ENCODE peak calls at places on chromosomes 4 and X, in seven cellular contexts. One of them, this sample, is unnamed.
A peak's percentile ranks its signal among the peaks of the same experiment; 100 is the strongest.

GRCh38 chr4:184375027-184375426 is 99.3 kb downstream of the IRF2 start:
- DNase-seq in cardiac muscle cell: no peak
- DNase-seq in CD4-positive, alpha-beta T cell: no peak
- DNase-seq in sciatic nerve: no peak
- DNase-seq in EH: peak; percentile 37
- DNase-seq in left cardiac atrium: no peak
- DNase-seq in amygdala: no peak
- DNase-seq in this sample: no peak

GRCh38 chrX:3743821-3744439 is 30.5 kb upstream of the PRKX start:
- DNase-seq in cardiac muscle cell: no peak
- DNase-seq in CD4-positive, alpha-beta T cell: peak; percentile 21
- DNase-seq in sciatic nerve: no peak
- DNase-seq in EH: no peak
- DNase-seq in left cardiac atrium: no peak
- DNase-seq in amygdala: no peak
- DNase-seq in this sample: no peak

GRCh38 chr4:39637572-39638357 is 900 bp downstream of the SMIM14 start:
- DNase-seq in cardiac muscle cell: peak; percentile 91
- DNase-seq in CD4-positive, alpha-beta T cell: no peak
- DNase-seq in sciatic nerve: peak; percentile 70
- DNase-seq in EH: peak; percentile 76
- DNase-seq in left cardiac atrium: peak; percentile 63
- DNase-seq in amygdala: no peak
- DNase-seq in this sample: peak; percentile 63

GRCh38 chr4:78222575-78223186 is 165.6 kb downstream of the FRAS1 start:
- DNase-seq in cardiac muscle cell: no peak
- DNase-seq in CD4-positive, alpha-beta T cell: no peak
- DNase-seq in sciatic nerve: no peak
- DNase-seq in EH: no peak
- DNase-seq in left cardiac atrium: no peak
- DNase-seq in amygdala: no peak
- DNase-seq in this sample: no peak

GRCh38 chrX:34768290-34768689 is 111.2 kb upstream of the TMEM47 start:
- DNase-seq in cardiac muscle cell: no peak
- DNase-seq in CD4-positive, alpha-beta T cell: no peak
- DNase-seq in sciatic nerve: no peak
- DNase-seq in EH: no peak
- DNase-seq in left cardiac atrium: no peak
- DNase-seq in amygdala: no peak
- DNase-seq in this sample: no peak

GRCh38 chr4:37968747-37969146 is 8.5 kb downstream of the PTTG2 start:
- DNase-seq in cardiac muscle cell: no peak
- DNase-seq in CD4-positive, alpha-beta T cell: no peak
- DNase-seq in sciatic nerve: no peak
- DNase-seq in EH: peak; percentile 44
- DNase-seq in left cardiac atrium: no peak
- DNase-seq in amygdala: no peak
- DNase-seq in this sample: no peak

GRCh38 chr4:78764498-78764961 is 11.6 kb upstream of the BMP2K start:
- DNase-seq in cardiac muscle cell: no peak
- DNase-seq in CD4-positive, alpha-beta T cell: no peak
- DNase-seq in sciatic nerve: no peak
- DNase-seq in EH: peak; percentile 36
- DNase-seq in left cardiac atrium: no peak
- DNase-seq in amygdala: no peak
- DNase-seq in this sample: no peak

GRCh38 chrX:130179579-130180215 is 7.9 kb downstream of the RAB33A start:
- DNase-seq in cardiac muscle cell: no peak
- DNase-seq in CD4-positive, alpha-beta T cell: no peak
- DNase-seq in sciatic nerve: no peak
- DNase-seq in EH: no peak
- DNase-seq in left cardiac atrium: no peak
- DNase-seq in amygdala: no peak
- DNase-seq in this sample: no peak

GRCh38 chr4:175671491-175671934 is 140.6 kb downstream of the GPM6A start:
- DNase-seq in cardiac muscle cell: peak; percentile 30
- DNase-seq in CD4-positive, alpha-beta T cell: no peak
- DNase-seq in sciatic nerve: no peak
- DNase-seq in EH: no peak
- DNase-seq in left cardiac atrium: no peak
- DNase-seq in amygdala: no peak
- DNase-seq in this sample: peak; percentile 1

GRCh38 chrX:115337735-115338134 is 48.2 kb downstream of the LUZP4 start:
- DNase-seq in cardiac muscle cell: no peak
- DNase-seq in CD4-positive, alpha-beta T cell: no peak
- DNase-seq in sciatic nerve: no peak
- DNase-seq in EH: peak; percentile 56
- DNase-seq in left cardiac atrium: peak; percentile 24
- DNase-seq in amygdala: no peak
- DNase-seq in this sample: no peak

GRCh38 chr4:87978656-87979055 is 3.1 kb downstream of the SPP1 start:
- DNase-seq in cardiac muscle cell: no peak
- DNase-seq in CD4-positive, alpha-beta T cell: no peak
- DNase-seq in sciatic nerve: no peak
- DNase-seq in EH: peak; percentile 33
- DNase-seq in left cardiac atrium: no peak
- DNase-seq in amygdala: no peak
- DNase-seq in this sample: no peak

GRCh38 chrX:74449937-74450330 is 28.6 kb downstream of the SLC16A2 start:
- DNase-seq in cardiac muscle cell: no peak
- DNase-seq in CD4-positive, alpha-beta T cell: no peak
- DNase-seq in sciatic nerve: no peak
- DNase-seq in EH: peak; percentile 80
- DNase-seq in left cardiac atrium: no peak
- DNase-seq in amygdala: no peak
- DNase-seq in this sample: no peak

GRCh38 chrX:40827331-40827730 is 92.0 kb upstream of the MED14 start:
- DNase-seq in cardiac muscle cell: no peak
- DNase-seq in CD4-positive, alpha-beta T cell: no peak
- DNase-seq in sciatic nerve: no peak
- DNase-seq in EH: peak; percentile 0
- DNase-seq in left cardiac atrium: no peak
- DNase-seq in amygdala: no peak
- DNase-seq in this sample: no peak

GRCh38 chrX:63747331-63747730 is 37.7 kb downstream of the ARHGEF9 start:
- DNase-seq in cardiac muscle cell: peak; percentile 14
- DNase-seq in CD4-positive, alpha-beta T cell: no peak
- DNase-seq in sciatic nerve: no peak
- DNase-seq in EH: peak; percentile 72
- DNase-seq in left cardiac atrium: no peak
- DNase-seq in amygdala: no peak
- DNase-seq in this sample: no peak

GRCh38 chr4:48315728-48316630 is 25.4 kb upstream of the SLAIN2 start:
- DNase-seq in cardiac muscle cell: peak; percentile 44
- DNase-seq in CD4-positive, alpha-beta T cell: no peak
- DNase-seq in sciatic nerve: no peak
- DNase-seq in EH: peak; percentile 72
- DNase-seq in left cardiac atrium: no peak
- DNase-seq in amygdala: no peak
- DNase-seq in this sample: no peak

GRCh38 chr4:77595361-77595973 is 10.2 kb upstream of the CXCL13 start:
- DNase-seq in cardiac muscle cell: no peak
- DNase-seq in CD4-positive, alpha-beta T cell: no peak
- DNase-seq in sciatic nerve: no peak
- DNase-seq in EH: no peak
- DNase-seq in left cardiac atrium: no peak
- DNase-seq in amygdala: no peak
- DNase-seq in this sample: no peak

GRCh38 chrX:39946822-39947221 is 150.9 kb downstream of the BCOR start:
- DNase-seq in cardiac muscle cell: no peak
- DNase-seq in CD4-positive, alpha-beta T cell: no peak
- DNase-seq in sciatic nerve: no peak
- DNase-seq in EH: peak; percentile 90
- DNase-seq in left cardiac atrium: no peak
- DNase-seq in amygdala: no peak
- DNase-seq in this sample: no peak

GRCh38 chr4:44996276-44996845 is 270.0 kb upstream of the GNPDA2 start:
- DNase-seq in cardiac muscle cell: no peak
- DNase-seq in CD4-positive, alpha-beta T cell: no peak
- DNase-seq in sciatic nerve: no peak
- DNase-seq in EH: no peak
- DNase-seq in left cardiac atrium: no peak
- DNase-seq in amygdala: no peak
- DNase-seq in this sample: no peak

GRCh38 chr4:90951037-90951436 is 823.8 kb downstream of the CCSER1 start:
- DNase-seq in cardiac muscle cell: no peak
- DNase-seq in CD4-positive, alpha-beta T cell: no peak
- DNase-seq in sciatic nerve: no peak
- DNase-seq in EH: no peak
- DNase-seq in left cardiac atrium: no peak
- DNase-seq in amygdala: no peak
- DNase-seq in this sample: no peak

GRCh38 chr4:52721968-52722814 is 29.0 kb downstream of the ERVMER34-1 start:
- DNase-seq in cardiac muscle cell: peak; percentile 97
- DNase-seq in CD4-positive, alpha-beta T cell: peak; percentile 81
- DNase-seq in sciatic nerve: peak; percentile 93
- DNase-seq in EH: peak; percentile 98
- DNase-seq in left cardiac atrium: peak; percentile 95
- DNase-seq in amygdala: peak; percentile 32
- DNase-seq in this sample: peak; percentile 91

GRCh38 chr4:114659386-114660008 is 60.9 kb downstream of the UGT8 start:
- DNase-seq in cardiac muscle cell: peak; percentile 80
- DNase-seq in CD4-positive, alpha-beta T cell: no peak
- DNase-seq in sciatic nerve: peak; percentile 61
- DNase-seq in EH: peak; percentile 64
- DNase-seq in left cardiac atrium: peak; percentile 26
- DNase-seq in amygdala: no peak
- DNase-seq in this sample: peak; percentile 52

GRCh38 chrX:136255543-136255942 is 4.3 kb upstream of the MAP7D3 start:
- DNase-seq in cardiac muscle cell: no peak
- DNase-seq in CD4-positive, alpha-beta T cell: no peak
- DNase-seq in sciatic nerve: no peak
- DNase-seq in EH: no peak
- DNase-seq in left cardiac atrium: no peak
- DNase-seq in amygdala: no peak
- DNase-seq in this sample: no peak

GRCh38 chrX:56813318-56813837 is 84.3 kb downstream of the NBDY start:
- DNase-seq in cardiac muscle cell: no peak
- DNase-seq in CD4-positive, alpha-beta T cell: peak; percentile 29
- DNase-seq in sciatic nerve: no peak
- DNase-seq in EH: peak; percentile 66
- DNase-seq in left cardiac atrium: peak; percentile 45
- DNase-seq in amygdala: no peak
- DNase-seq in this sample: no peak

GRCh38 chrX:20530319-20530979 is 263.7 kb upstream of the RPS6KA3 start:
- DNase-seq in cardiac muscle cell: peak; percentile 60
- DNase-seq in CD4-positive, alpha-beta T cell: peak; percentile 37
- DNase-seq in sciatic nerve: peak; percentile 78
- DNase-seq in EH: peak; percentile 57
- DNase-seq in left cardiac atrium: no peak
- DNase-seq in amygdala: no peak
- DNase-seq in this sample: peak; percentile 50

GRCh38 chr4:186297013-186297645 is 31.1 kb downstream of the F11 start:
- DNase-seq in cardiac muscle cell: peak; percentile 60
- DNase-seq in CD4-positive, alpha-beta T cell: no peak
- DNase-seq in sciatic nerve: no peak
- DNase-seq in EH: peak; percentile 58
- DNase-seq in left cardiac atrium: no peak
- DNase-seq in amygdala: no peak
- DNase-seq in this sample: peak; percentile 40

GRCh38 chr4:83219344-83219990 is 65.1 kb downstream of the COQ2 start:
- DNase-seq in cardiac muscle cell: no peak
- DNase-seq in CD4-positive, alpha-beta T cell: peak; percentile 19
- DNase-seq in sciatic nerve: no peak
- DNase-seq in EH: peak; percentile 49
- DNase-seq in left cardiac atrium: peak; percentile 28
- DNase-seq in amygdala: no peak
- DNase-seq in this sample: no peak

GRCh38 chrX:25941087-25941486 is 197.1 kb upstream of the MAGEB18 start:
- DNase-seq in cardiac muscle cell: no peak
- DNase-seq in CD4-positive, alpha-beta T cell: no peak
- DNase-seq in sciatic nerve: no peak
- DNase-seq in EH: no peak
- DNase-seq in left cardiac atrium: no peak
- DNase-seq in amygdala: no peak
- DNase-seq in this sample: no peak